ENCODE peak calls at places on chromosomes 1 and 21, in ten cellular contexts. One of them, this sample, is unnamed.

GRCh38 chr1:181424786-181425403 is 58.4 kb upstream of the CACNA1E start:
- DNase-seq in tibial artery: no peak
- DNase-seq in endothelial cell of umbilical vein: peak; percentile 71
- DNase-seq in AG09319: peak; percentile 23
- DNase-seq in Panc1: peak; percentile 57
- DNase-seq in CD8-positive, alpha-beta T cell: peak; percentile 59
- DNase-seq in left ventricle myocardium inferior: peak; percentile 49
- DNase-seq in IMR-90: peak; percentile 58
- DNase-seq in GM06990: peak; percentile 50
- DNase-seq in H1: peak; percentile 94
- DNase-seq in this sample: peak; percentile 52

GRCh38 chr21:32962286-32962685 is 63.4 kb upstream of the OLIG2 start:
- DNase-seq in CD8-positive, alpha-beta T cell: no peak
- DNase-seq in H1: no peak
- DNase-seq in AG09319: no peak
- DNase-seq in Panc1: no peak
- DNase-seq in tibial artery: no peak
- DNase-seq in IMR-90: no peak
- DNase-seq in GM06990: no peak
- DNase-seq in left ventricle myocardium inferior: no peak
- DNase-seq in endothelial cell of umbilical vein: no peak
- DNase-seq in this sample: no peak

GRCh38 chr1:245380790-245381535 is 226.2 kb downstream of the KIF26B start:
- DNase-seq in IMR-90: no peak
- DNase-seq in left ventricle myocardium inferior: no peak
- DNase-seq in H1: peak; percentile 57
- DNase-seq in endothelial cell of umbilical vein: no peak
- DNase-seq in CD8-positive, alpha-beta T cell: no peak
- DNase-seq in Panc1: no peak
- DNase-seq in AG09319: no peak
- DNase-seq in GM06990: no peak
- DNase-seq in tibial artery: no peak
- DNase-seq in this sample: no peak

GRCh38 chr1:27594542-27595510 is 9.1 kb downstream of the AHDC1 start:
- DNase-seq in CD8-positive, alpha-beta T cell: no peak
- DNase-seq in tibial artery: no peak
- DNase-seq in H1: no peak
- DNase-seq in Panc1: no peak
- DNase-seq in endothelial cell of umbilical vein: no peak
- DNase-seq in GM06990: no peak
- DNase-seq in left ventricle myocardium inferior: no peak
- DNase-seq in IMR-90: peak; percentile 57
- DNase-seq in AG09319: no peak
- DNase-seq in this sample: peak; percentile 70

GRCh38 chr21:34510148-34511142 is 1.6 kb downstream of the KCNE1 start:
- DNase-seq in tibial artery: peak; percentile 86
- DNase-seq in AG09319: peak; percentile 30
- DNase-seq in left ventricle myocardium inferior: peak; percentile 79
- DNase-seq in GM06990: peak; percentile 49
- DNase-seq in H1: peak; percentile 88
- DNase-seq in CD8-positive, alpha-beta T cell: no peak
- DNase-seq in Panc1: no peak
- DNase-seq in IMR-90: peak; percentile 68
- DNase-seq in endothelial cell of umbilical vein: peak; percentile 78
- DNase-seq in this sample: peak; percentile 61

GRCh38 chr1:42777860-42778259 is 6.9 kb upstream of the TMEM269 start:
- DNase-seq in GM06990: no peak
- DNase-seq in tibial artery: no peak
- DNase-seq in endothelial cell of umbilical vein: peak; percentile 54
- DNase-seq in CD8-positive, alpha-beta T cell: no peak
- DNase-seq in AG09319: no peak
- DNase-seq in IMR-90: peak; percentile 46
- DNase-seq in left ventricle myocardium inferior: no peak
- DNase-seq in Panc1: no peak
- DNase-seq in H1: peak; percentile 68
- DNase-seq in this sample: peak; percentile 31

GRCh38 chr1:2412773-2413494 is 570 bp upstream of the PEX10 start:
- DNase-seq in AG09319: no peak
- DNase-seq in Panc1: no peak
- DNase-seq in endothelial cell of umbilical vein: no peak
- DNase-seq in H1: no peak
- DNase-seq in CD8-positive, alpha-beta T cell: no peak
- DNase-seq in IMR-90: peak; percentile 31
- DNase-seq in tibial artery: no peak
- DNase-seq in GM06990: peak; percentile 58
- DNase-seq in left ventricle myocardium inferior: no peak
- DNase-seq in this sample: no peak

GRCh38 chr1:218867941-218868656 is 305.6 kb upstream of the LYPLAL1 start:
- DNase-seq in GM06990: no peak
- DNase-seq in CD8-positive, alpha-beta T cell: no peak
- DNase-seq in AG09319: no peak
- DNase-seq in left ventricle myocardium inferior: no peak
- DNase-seq in IMR-90: no peak
- DNase-seq in Panc1: no peak
- DNase-seq in endothelial cell of umbilical vein: no peak
- DNase-seq in tibial artery: no peak
- DNase-seq in H1: no peak
- DNase-seq in this sample: no peak

GRCh38 chr1:227317541-227318002 is 720 bp downstream of the CDC42BPA start:
- DNase-seq in endothelial cell of umbilical vein: peak; percentile 84
- DNase-seq in IMR-90: peak; percentile 61
- DNase-seq in H1: peak; percentile 69
- DNase-seq in GM06990: no peak
- DNase-seq in AG09319: peak; percentile 16
- DNase-seq in Panc1: no peak
- DNase-seq in CD8-positive, alpha-beta T cell: no peak
- DNase-seq in left ventricle myocardium inferior: peak; percentile 29
- DNase-seq in tibial artery: peak; percentile 71
- DNase-seq in this sample: peak; percentile 46

GRCh38 chr1:209155556-209155955 is 428.0 kb upstream of the CAMK1G start:
- DNase-seq in endothelial cell of umbilical vein: no peak
- DNase-seq in H1: no peak
- DNase-seq in IMR-90: no peak
- DNase-seq in GM06990: no peak
- DNase-seq in CD8-positive, alpha-beta T cell: no peak
- DNase-seq in AG09319: no peak
- DNase-seq in Panc1: no peak
- DNase-seq in tibial artery: no peak
- DNase-seq in left ventricle myocardium inferior: no peak
- DNase-seq in this sample: no peak

GRCh38 chr1:163248064-163248463 is 45.3 kb upstream of the RGS5 start:
- DNase-seq in IMR-90: no peak
- DNase-seq in tibial artery: no peak
- DNase-seq in endothelial cell of umbilical vein: no peak
- DNase-seq in Panc1: no peak
- DNase-seq in CD8-positive, alpha-beta T cell: no peak
- DNase-seq in H1: no peak
- DNase-seq in left ventricle myocardium inferior: no peak
- DNase-seq in AG09319: no peak
- DNase-seq in GM06990: no peak
- DNase-seq in this sample: no peak

GRCh38 chr1:223326776-223327175 is 37.2 kb downstream of the SUSD4 start:
- DNase-seq in tibial artery: no peak
- DNase-seq in AG09319: no peak
- DNase-seq in left ventricle myocardium inferior: no peak
- DNase-seq in H1: no peak
- DNase-seq in IMR-90: peak; percentile 59
- DNase-seq in GM06990: no peak
- DNase-seq in endothelial cell of umbilical vein: no peak
- DNase-seq in Panc1: no peak
- DNase-seq in CD8-positive, alpha-beta T cell: no peak
- DNase-seq in this sample: no peak

GRCh38 chr1:213737398-213738040 is 250.3 kb upstream of the PROX1 start:
- DNase-seq in endothelial cell of umbilical vein: no peak
- DNase-seq in IMR-90: no peak
- DNase-seq in CD8-positive, alpha-beta T cell: no peak
- DNase-seq in H1: no peak
- DNase-seq in AG09319: no peak
- DNase-seq in Panc1: no peak
- DNase-seq in left ventricle myocardium inferior: no peak
- DNase-seq in tibial artery: no peak
- DNase-seq in GM06990: no peak
- DNase-seq in this sample: no peak

DNA sequence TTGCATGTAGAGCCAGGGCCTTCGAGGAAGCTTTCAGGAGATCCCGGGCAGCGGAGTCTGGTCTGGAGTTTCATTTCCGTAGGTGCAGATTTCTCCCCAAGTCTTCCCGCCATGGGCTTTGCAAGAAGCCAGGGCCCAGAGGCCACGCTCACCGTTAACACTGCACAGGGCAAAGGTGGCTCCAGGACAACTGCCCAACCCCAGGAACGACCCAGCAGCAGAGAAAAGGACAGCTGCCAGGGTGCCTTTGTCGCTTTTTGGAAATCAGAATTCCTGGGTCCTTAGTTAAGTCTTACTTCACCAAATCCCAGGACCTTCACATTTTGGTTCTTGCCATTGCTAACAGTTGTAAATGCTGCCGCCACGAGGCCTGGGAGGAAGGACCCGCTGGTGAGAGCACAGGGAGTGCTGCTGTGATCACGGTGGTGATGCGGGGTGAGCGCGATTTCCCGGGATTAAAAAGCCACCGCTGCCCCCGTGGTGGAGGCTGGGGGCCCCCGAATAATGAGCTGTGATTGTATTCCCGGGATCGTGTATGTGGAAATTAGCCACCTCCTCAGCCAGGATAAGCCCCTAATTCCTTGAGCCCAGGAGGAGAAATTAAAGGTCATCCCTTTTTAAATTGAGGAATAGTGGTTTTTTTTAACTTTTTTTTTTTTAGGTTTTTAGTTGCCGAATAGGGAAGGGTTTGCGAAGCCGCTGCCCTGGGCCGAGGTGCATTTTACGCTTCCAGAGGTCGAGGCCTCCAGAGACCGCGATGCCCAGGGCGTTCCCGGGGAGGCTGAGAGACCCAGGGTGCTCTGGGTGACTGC is 8.2 kb downstream of the SIM2 start:
- DNase-seq in CD8-positive, alpha-beta T cell: no peak
- DNase-seq in Panc1: no peak
- DNase-seq in H1: peak; percentile 64
- DNase-seq in IMR-90: peak; percentile 37
- DNase-seq in GM06990: no peak
- DNase-seq in AG09319: no peak
- DNase-seq in tibial artery: peak; percentile 23
- DNase-seq in left ventricle myocardium inferior: no peak
- DNase-seq in endothelial cell of umbilical vein: no peak
- DNase-seq in this sample: peak; percentile 3
- TF ChIP-seq CTCF in CD8-positive, alpha-beta T cell: no peak
- TF ChIP-seq CTCF in Panc1: no peak
- TF ChIP-seq CTCF in H1: no peak
- TF ChIP-seq CTCF in IMR-90: no peak
- TF ChIP-seq CTCF in GM06990: no peak
- TF ChIP-seq CTCF in AG09319: no peak
- TF ChIP-seq CTCF in tibial artery: no peak
- TF ChIP-seq CTCF in left ventricle myocardium inferior: no peak
- TF ChIP-seq CTCF in endothelial cell of umbilical vein: no peak
- TF ChIP-seq CTCF in this sample: no peak

GRCh38 chr1:9400425-9401079 is 107.9 kb downstream of the SPSB1 start:
- DNase-seq in endothelial cell of umbilical vein: peak; percentile 68
- DNase-seq in tibial artery: no peak
- DNase-seq in IMR-90: peak; percentile 46
- DNase-seq in GM06990: peak; percentile 32
- DNase-seq in AG09319: no peak
- DNase-seq in H1: no peak
- DNase-seq in Panc1: no peak
- DNase-seq in left ventricle myocardium inferior: no peak
- DNase-seq in CD8-positive, alpha-beta T cell: no peak
- DNase-seq in this sample: peak; percentile 18
- TF ChIP-seq CTCF in endothelial cell of umbilical vein: peak; percentile 17
- TF ChIP-seq CTCF in tibial artery: no peak
- TF ChIP-seq CTCF in IMR-90: no peak
- TF ChIP-seq CTCF in GM06990: no peak
- TF ChIP-seq CTCF in AG09319: no peak
- TF ChIP-seq CTCF in H1: no peak
- TF ChIP-seq CTCF in Panc1: no peak
- TF ChIP-seq CTCF in left ventricle myocardium inferior: no peak
- TF ChIP-seq CTCF in CD8-positive, alpha-beta T cell: no peak
- TF ChIP-seq CTCF in this sample: peak; percentile 16

DNA sequence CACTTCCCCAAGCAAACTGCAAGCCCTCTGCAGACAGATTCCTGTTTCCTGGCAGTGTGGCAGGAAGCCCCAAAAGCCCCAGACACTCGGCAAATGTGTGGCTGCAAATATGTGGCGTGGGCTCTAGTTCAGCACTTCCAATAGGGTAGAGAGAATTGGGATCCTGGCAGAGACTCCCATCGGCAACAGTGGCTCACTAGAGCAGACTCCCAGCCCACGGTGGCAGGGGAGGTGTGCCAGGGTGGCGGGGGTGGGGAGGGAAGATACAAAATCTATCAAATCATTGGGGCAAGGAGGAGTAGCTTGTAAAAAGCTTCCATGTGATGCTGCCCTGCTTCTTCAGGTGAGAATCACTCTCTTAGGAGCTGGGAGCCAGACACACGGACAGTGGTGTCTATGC is 25.9 kb downstream of the COL16A1 start:
- DNase-seq in tibial artery: no peak
- DNase-seq in CD8-positive, alpha-beta T cell: no peak
- DNase-seq in IMR-90: no peak
- DNase-seq in AG09319: no peak
- DNase-seq in GM06990: no peak
- DNase-seq in left ventricle myocardium inferior: no peak
- DNase-seq in Panc1: no peak
- DNase-seq in endothelial cell of umbilical vein: no peak
- DNase-seq in H1: no peak
- DNase-seq in this sample: no peak
- TF ChIP-seq CTCF in tibial artery: no peak
- TF ChIP-seq CTCF in CD8-positive, alpha-beta T cell: no peak
- TF ChIP-seq CTCF in IMR-90: no peak
- TF ChIP-seq CTCF in AG09319: no peak
- TF ChIP-seq CTCF in GM06990: no peak
- TF ChIP-seq CTCF in left ventricle myocardium inferior: no peak
- TF ChIP-seq CTCF in Panc1: no peak
- TF ChIP-seq CTCF in endothelial cell of umbilical vein: no peak
- TF ChIP-seq CTCF in H1: no peak
- TF ChIP-seq CTCF in this sample: no peak

DNA sequence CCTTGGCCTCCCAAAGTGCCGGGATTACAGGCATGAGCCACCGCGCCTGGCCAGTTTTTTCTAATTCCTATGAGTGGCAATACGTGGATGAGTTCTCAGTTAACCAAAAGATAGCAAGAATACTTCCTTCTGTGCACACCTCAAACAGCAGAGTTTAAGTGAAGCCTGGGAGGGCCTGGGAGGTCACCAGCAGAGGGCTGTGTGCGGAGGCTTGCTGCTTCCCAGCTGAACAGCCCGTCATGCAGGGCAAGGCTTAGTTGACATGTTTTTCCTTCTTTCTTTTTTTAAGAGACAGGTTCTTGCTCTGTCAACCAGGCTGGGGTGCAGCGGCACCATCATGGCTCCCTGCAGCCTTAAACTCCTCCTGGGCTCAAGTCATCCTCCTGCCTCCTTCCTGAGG is 17.8 kb downstream of the GNG4 start:
- DNase-seq in AG09319: no peak
- DNase-seq in left ventricle myocardium inferior: no peak
- DNase-seq in Panc1: no peak
- DNase-seq in GM06990: no peak
- DNase-seq in H1: no peak
- DNase-seq in endothelial cell of umbilical vein: no peak
- DNase-seq in tibial artery: no peak
- DNase-seq in CD8-positive, alpha-beta T cell: no peak
- DNase-seq in IMR-90: no peak
- DNase-seq in this sample: no peak
- TF ChIP-seq CTCF in AG09319: no peak
- TF ChIP-seq CTCF in left ventricle myocardium inferior: no peak
- TF ChIP-seq CTCF in Panc1: no peak
- TF ChIP-seq CTCF in GM06990: no peak
- TF ChIP-seq CTCF in H1: peak; percentile 34
- TF ChIP-seq CTCF in endothelial cell of umbilical vein: no peak
- TF ChIP-seq CTCF in tibial artery: no peak
- TF ChIP-seq CTCF in CD8-positive, alpha-beta T cell: no peak
- TF ChIP-seq CTCF in IMR-90: no peak
- TF ChIP-seq CTCF in this sample: no peak

This sample was measured in HFFc6.